ENCODE peak calls at places on chromosome 21, in four cellular contexts. One of them, this sample, is unnamed.

GRCh38 chr21:25350056-25350455 is 257.2 kb downstream of the MRPL39 start:
- DNase-seq in HepG2: no peak
- DNase-seq in K562: no peak
- DNase-seq in GM12891: no peak
- DNase-seq in this sample: no peak

GRCh38 chr21:45525153-45525909 is 16.9 kb downstream of the SLC19A1 start:
- DNase-seq in HepG2: peak
- DNase-seq in K562: no peak
- DNase-seq in GM12891: no peak
- DNase-seq in this sample: no peak

GRCh38 chr21:45154511-45155508 is 80.4 kb downstream of the ADARB1 start:
- DNase-seq in HepG2: no peak
- DNase-seq in K562: no peak
- DNase-seq in GM12891: no peak
- DNase-seq in this sample: no peak

GRCh38 chr21:20661745-20662470 is 336.3 kb upstream of the NCAM2 start:
- DNase-seq in HepG2: no peak
- DNase-seq in K562: no peak
- DNase-seq in GM12891: no peak
- DNase-seq in this sample: no peak

GRCh38 chr21:26125433-26126167 is 45.0 kb downstream of the APP start:
- DNase-seq in HepG2: no peak
- DNase-seq in K562: no peak
- DNase-seq in GM12891: no peak
- DNase-seq in this sample: no peak

GRCh38 chr21:16473965-16474364 is 744.2 kb downstream of the USP25 start:
- DNase-seq in HepG2: no peak
- DNase-seq in K562: no peak
- DNase-seq in GM12891: no peak
- DNase-seq in this sample: no peak

GRCh38 chr21:38306407-38306806 is 49.6 kb downstream of the KCNJ15 start:
- DNase-seq in HepG2: no peak
- DNase-seq in K562: no peak
- DNase-seq in GM12891: no peak
- DNase-seq in this sample: no peak

GRCh38 chr21:16605588-16605987 is 875.8 kb downstream of the USP25 start:
- DNase-seq in HepG2: no peak
- DNase-seq in K562: no peak
- DNase-seq in GM12891: no peak
- DNase-seq in this sample: no peak

GRCh38 chr21:40445349-40445921 is 401.5 kb downstream of the DSCAM start:
- DNase-seq in HepG2: no peak
- DNase-seq in K562: no peak
- DNase-seq in GM12891: no peak
- DNase-seq in this sample: no peak

GRCh38 chr21:16194851-16195251 is 465.1 kb downstream of the USP25 start:
- DNase-seq in HepG2: peak
- DNase-seq in K562: no peak
- DNase-seq in GM12891: no peak
- DNase-seq in this sample: no peak

GRCh38 chr21:46188226-46189212 is 4.3 kb upstream of the SPATC1L start:
- DNase-seq in HepG2: peak
- DNase-seq in K562: peak
- DNase-seq in GM12891: no peak
- DNase-seq in this sample: no peak

GRCh38 chr21:27796106-27796505 is 829.2 kb upstream of the ADAMTS5 start:
- DNase-seq in HepG2: no peak
- DNase-seq in K562: no peak
- DNase-seq in GM12891: no peak
- DNase-seq in this sample: no peak

GRCh38 chr21:16330340-16331319 is 600.8 kb downstream of the USP25 start:
- DNase-seq in HepG2: peak
- DNase-seq in K562: peak
- DNase-seq in GM12891: no peak
- DNase-seq in this sample: no peak

GRCh38 chr21:16408280-16408669 is 678.5 kb downstream of the USP25 start:
- DNase-seq in HepG2: no peak
- DNase-seq in K562: no peak
- DNase-seq in GM12891: no peak
- DNase-seq in this sample: no peak

GRCh38 chr21:46157396-46157986 is 2.1 kb upstream of the FTCD start:
- DNase-seq in HepG2: no peak
- DNase-seq in K562: no peak
- DNase-seq in GM12891: no peak
- DNase-seq in this sample: no peak

GRCh38 chr21:24552491-24552890 is 1054.8 kb downstream of the MRPL39 start:
- DNase-seq in HepG2: no peak
- DNase-seq in K562: no peak
- DNase-seq in GM12891: no peak
- DNase-seq in this sample: no peak

GRCh38 chr21:25421327-25422028 is 185.8 kb downstream of the MRPL39 start:
- DNase-seq in HepG2: no peak
- DNase-seq in K562: no peak
- DNase-seq in GM12891: no peak
- DNase-seq in this sample: no peak

GRCh38 chr21:46161800-46162592 is 6.6 kb upstream of the FTCD start:
- DNase-seq in HepG2: no peak
- DNase-seq in K562: no peak
- DNase-seq in GM12891: no peak
- DNase-seq in this sample: no peak

GRCh38 chr21:45073301-45074047 is 906 bp upstream of the ADARB1 start:
- DNase-seq in HepG2: peak
- DNase-seq in K562: peak
- DNase-seq in GM12891: no peak
- DNase-seq in this sample: no peak

GRCh38 chr21:24941316-24942185 is 665.7 kb downstream of the MRPL39 start:
- DNase-seq in HepG2: no peak
- DNase-seq in K562: no peak
- DNase-seq in GM12891: no peak
- DNase-seq in this sample: no peak

GRCh38 chr21:16419188-16419874 is 689.5 kb downstream of the USP25 start:
- DNase-seq in HepG2: peak
- DNase-seq in K562: no peak
- DNase-seq in GM12891: no peak
- DNase-seq in this sample: no peak

GRCh38 chr21:44482581-44483287 is 27.4 kb downstream of the LRRC3 start:
- DNase-seq in HepG2: peak
- DNase-seq in K562: no peak
- DNase-seq in GM12891: no peak
- DNase-seq in this sample: no peak

GRCh38 chr21:44533891-44534627 is 5.9 kb downstream of the KRTAP10-1 start:
- DNase-seq in HepG2: no peak
- DNase-seq in K562: peak
- DNase-seq in GM12891: no peak
- DNase-seq in this sample: no peak

GRCh38 chr21:33767960-33768359 is 125.7 kb downstream of the ITSN1 start:
- DNase-seq in HepG2: no peak
- DNase-seq in K562: no peak
- DNase-seq in GM12891: no peak
- DNase-seq in this sample: no peak

GRCh38 chr21:43354666-43355065 is 72.3 kb downstream of the SIK1 start:
- DNase-seq in HepG2: no peak
- DNase-seq in K562: no peak
- DNase-seq in GM12891: no peak
- DNase-seq in this sample: no peak

GRCh38 chr21:33707846-33708245 is 65.5 kb downstream of the ITSN1 start:
- DNase-seq in HepG2: no peak
- DNase-seq in K562: no peak
- DNase-seq in GM12891: no peak
- DNase-seq in this sample: no peak

GRCh38 chr21:14870841-14871126 is 194.0 kb downstream of the NRIP1 start:
- DNase-seq in HepG2: no peak
- DNase-seq in K562: no peak
- DNase-seq in GM12891: no peak
- DNase-seq in this sample: no peak
- TF ChIP-seq TAF1 in HepG2: no peak
- TF ChIP-seq TAF1 in K562: no peak
- TF ChIP-seq TAF1 in GM12891: no peak
- TF ChIP-seq TAF1 in this sample: no peak

DNA sequence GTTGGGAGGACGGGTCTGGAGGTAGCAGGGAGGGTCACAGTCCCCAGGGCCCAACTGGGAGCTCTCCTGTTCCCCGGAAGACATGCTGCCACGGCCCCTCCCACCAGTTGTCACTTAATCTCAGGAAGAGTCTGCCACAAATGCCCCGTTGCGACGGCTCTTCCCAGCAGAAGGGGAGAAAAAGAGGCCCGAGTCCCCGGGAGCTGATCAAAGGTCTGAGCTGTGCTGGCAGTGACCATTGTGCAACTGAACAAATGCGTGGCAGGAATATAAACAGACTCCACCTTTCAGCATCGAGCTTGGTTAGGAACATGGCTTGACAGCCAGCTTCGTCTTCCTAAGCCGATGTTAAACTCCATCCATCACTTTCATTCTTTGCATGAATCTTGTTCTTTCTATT is 27.8 kb upstream of the ZBTB21 start:
- DNase-seq in HepG2: peak
- DNase-seq in K562: no peak
- DNase-seq in GM12891: no peak
- DNase-seq in this sample: no peak
- TF ChIP-seq POLR2A in HepG2: no peak
- TF ChIP-seq POLR2A in K562: no peak
- TF ChIP-seq POLR2A in GM12891: no peak
- TF ChIP-seq POLR2A in this sample: no peak

GRCh38 chr21:36747815-36748381 is 49.0 kb downstream of the SIM2 start:
- DNase-seq in HepG2: peak
- DNase-seq in K562: peak
- DNase-seq in GM12891: peak
- DNase-seq in this sample: peak
- TF ChIP-seq TAF1 in HepG2: no peak
- TF ChIP-seq TAF1 in K562: no peak
- TF ChIP-seq TAF1 in GM12891: no peak
- TF ChIP-seq TAF1 in this sample: no peak

GRCh38 chr21:32276671-32277070 is 2.2 kb downstream of the MIS18A start:
- DNase-seq in HepG2: peak
- DNase-seq in K562: no peak
- DNase-seq in GM12891: no peak
- DNase-seq in this sample: no peak

GRCh38 chr21:32281531-32281930 is 2.7 kb upstream of the MIS18A start:
- DNase-seq in HepG2: no peak
- DNase-seq in K562: no peak
- DNase-seq in GM12891: no peak
- DNase-seq in this sample: no peak

GRCh38 chr21:32279377-32279680 is 480 bp upstream of the MIS18A start:
- DNase-seq in HepG2: no peak
- DNase-seq in K562: no peak
- DNase-seq in GM12891: no peak
- DNase-seq in this sample: no peak

GRCh38 chr21:32278068-32278467 is 781 bp downstream of the MIS18A start:
- DNase-seq in HepG2: no peak
- DNase-seq in K562: no peak
- DNase-seq in GM12891: no peak
- DNase-seq in this sample: no peak

GRCh38 chr21:32278518-32279376 is at the start of gene MIS18A:
- DNase-seq in HepG2: peak
- DNase-seq in K562: peak
- DNase-seq in GM12891: peak
- DNase-seq in this sample: peak
- TF ChIP-seq POLR2A in HepG2: peak
- TF ChIP-seq POLR2A in K562: peak
- TF ChIP-seq POLR2A in GM12891: peak
- TF ChIP-seq POLR2A in this sample: peak

GRCh38 chr21:29511076-29511475 is 212.4 kb downstream of the BACH1 start:
- DNase-seq in HepG2: no peak
- DNase-seq in K562: no peak
- DNase-seq in GM12891: no peak
- DNase-seq in this sample: no peak

GRCh38 chr21:29508311-29508710 is 209.6 kb downstream of the BACH1 start:
- DNase-seq in HepG2: no peak
- DNase-seq in K562: no peak
- DNase-seq in GM12891: no peak
- DNase-seq in this sample: no peak

GRCh38 chr21:29514652-29515247 is 216.0 kb downstream of the BACH1 start:
- DNase-seq in HepG2: no peak
- DNase-seq in K562: no peak
- DNase-seq in GM12891: no peak
- DNase-seq in this sample: no peak

DNA sequence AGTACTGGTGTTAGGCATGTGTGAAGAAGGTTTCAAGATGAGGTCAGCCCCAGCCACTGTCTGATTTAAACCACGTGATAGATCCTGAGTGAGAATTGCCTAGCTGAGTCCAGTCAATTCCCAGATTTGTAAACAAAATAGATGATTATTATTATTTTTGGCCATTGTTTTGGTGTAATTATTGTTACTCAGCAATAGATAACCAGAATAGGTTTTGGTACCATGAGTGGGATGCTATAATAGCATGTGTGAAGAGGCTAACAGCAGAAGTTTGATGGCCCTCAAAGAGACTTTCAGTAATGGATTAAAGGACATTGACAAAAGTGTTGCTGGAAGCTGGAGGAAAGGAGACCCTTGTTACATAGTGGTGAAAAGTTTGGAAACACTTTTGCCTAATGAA is 214.8 kb downstream of the BACH1 start:
- DNase-seq in HepG2: no peak
- DNase-seq in K562: no peak
- DNase-seq in GM12891: no peak
- DNase-seq in this sample: no peak
- TF ChIP-seq TAF1 in HepG2: no peak
- TF ChIP-seq TAF1 in K562: no peak
- TF ChIP-seq TAF1 in GM12891: no peak
- TF ChIP-seq TAF1 in this sample: no peak